ENCODE peak calls at places on chromosomes 1 and 21, in ten cellular contexts. M is M059J, L is left cardiac atrium, O is EL, K is NCI-H1694 treated with DMSO at 0.1 percent for 48 hours, P is sciatic nerve, C is body of pancreas, S is NCI-H2081, J is ovary, I is HFFc6. E is an unnamed sample.
A peak's percentile ranks its signal among the peaks of the same experiment; 100 is the strongest.

GRCh38 chr1:157090196-157090647 is 9.4 kb downstream of the ETV3L start:
- DNase-seq in M (peak; percentile 74), L (peak; percentile 89), O (peak; percentile 78), K (peak; percentile 58), P (peak; percentile 97), C (peak; percentile 85), S (peak; percentile 77), J (peak; percentile 83), I (peak; percentile 71), E (peak; percentile 95)

GRCh38 chr1:93255222-93256079 is 74.9 kb downstream of the CCDC18 start:
- DNase-seq in M (peak; percentile 92), L (no peak), O (peak; percentile 92), K (no peak), P (no peak), C (no peak), S (no peak), J (no peak), I (peak; percentile 81), E (no peak)

GRCh38 chr1:221711642-221712041 is 30.2 kb downstream of the DUSP10 start:
- DNase-seq in M (no peak), L (no peak), O (no peak), K (no peak), P (no peak), C (no peak), S (no peak), J (no peak), I (no peak), E (no peak)

GRCh38 chr21:17390575-17390974 is 122.3 kb upstream of the CXADR start:
- DNase-seq in M (peak; percentile 18), L (no peak), O (no peak), K (no peak), P (no peak), C (no peak), S (no peak), J (no peak), I (no peak), E (no peak)

GRCh38 chr1:235009561-235010306 is 118.9 kb downstream of the TOMM20 start:
- DNase-seq in M (no peak), L (no peak), O (no peak), K (no peak), P (peak; percentile 43), C (no peak), S (no peak), J (no peak), I (no peak), E (no peak)

GRCh38 chr1:12528021-12528852 is 89.8 kb downstream of the DHRS3 start:
- DNase-seq in M (peak; percentile 58), L (peak; percentile 76), O (peak; percentile 34), K (no peak), P (peak; percentile 88), C (peak; percentile 97), S (peak; percentile 13), J (peak; percentile 81), I (peak; percentile 38), E (peak; percentile 84)

GRCh38 chr1:40449684-40450490 is at the start of gene ZFP69B:
- DNase-seq in M (peak; percentile 91), L (peak; percentile 95), O (peak; percentile 94), K (peak; percentile 70), P (peak; percentile 93), C (peak; percentile 92), S (peak; percentile 96), J (peak; percentile 91), I (peak; percentile 91), E (peak; percentile 98)

GRCh38 chr1:39258146-39258924 is 53.8 kb downstream of the MACF1 start:
- DNase-seq in M (peak; percentile 72), L (peak; percentile 71), O (peak; percentile 72), K (peak; percentile 36), P (peak; percentile 82), C (peak; percentile 76), S (peak; percentile 74), J (peak; percentile 65), I (peak; percentile 51), E (no peak)

GRCh38 chr1:115557715-115558114 is 84.1 kb upstream of the VANGL1 start:
- DNase-seq in M (no peak), L (no peak), O (no peak), K (no peak), P (no peak), C (no peak), S (no peak), J (no peak), I (no peak), E (no peak)

GRCh38 chr21:36478941-36479340 is 981 bp downstream of the CLDN14 start:
- DNase-seq in M (peak; percentile 26), L (no peak), O (peak; percentile 19), K (no peak), P (no peak), C (no peak), S (no peak), J (no peak), I (no peak), E (no peak)

GRCh38 chr1:175720023-175720422 is 23.4 kb downstream of the TNR start:
- DNase-seq in M (no peak), L (no peak), O (no peak), K (no peak), P (no peak), C (no peak), S (no peak), J (no peak), I (no peak), E (no peak)

E was measured in left lung.